ENCODE peak calls at places on chromosome 14, in five cellular contexts. E is neural progenitor cell, G is PC-3, D is HCT116, T is MM.1S. S is an unnamed sample.

GRCh38 chr14:68198713-68199464 is 379.3 kb downstream of the RAD51B start:
- DNase-seq in E (no peak), G (no peak), D (no peak), T (no peak), S (no peak)

GRCh38 chr14:55026793-55027560 is at the start of the genes SOCS4 and WDHD1:
- DNase-seq in E (peak; percentile 95), G (peak; percentile 99), D (peak; percentile 84), T (peak; percentile 84), S (peak; percentile 63)

GRCh38 chr14:106605548-106606448 is 1079.4 kb downstream of the TMEM121 start:
- DNase-seq in E (no peak), G (no peak), D (no peak), T (peak; percentile 76), S (no peak)

GRCh38 chr14:70239802-70240201 is 51.1 kb upstream of the SLC8A3 start:
- DNase-seq in E (no peak), G (no peak), D (no peak), T (no peak), S (no peak)

GRCh38 chr14:68682166-68683103 is 110.4 kb downstream of the ZFP36L1 start:
- DNase-seq in E (no peak), G (peak; percentile 95), D (no peak), T (no peak), S (no peak)

GRCh38 chr14:33435911-33436310 is 497.2 kb downstream of the NPAS3 start:
- DNase-seq in E (no peak), G (peak; percentile 94), D (no peak), T (no peak), S (no peak)

GRCh38 chr14:63964063-63964462 is 111.3 kb downstream of the SYNE2 start:
- DNase-seq in E (no peak), G (no peak), D (no peak), T (no peak), S (no peak)

GRCh38 chr14:77311217-77311616 is 9.5 kb downstream of the POMT2 start:
- DNase-seq in E (no peak), G (no peak), D (no peak), T (no peak), S (no peak)

GRCh38 chr14:92902726-92903125 is 20.2 kb upstream of the CHGA start:
- DNase-seq in E (peak; percentile 69), G (no peak), D (no peak), T (no peak), S (no peak)

GRCh38 chr14:96102071-96102856 is 63.1 kb downstream of the C14orf132 start:
- DNase-seq in E (no peak), G (no peak), D (no peak), T (no peak), S (no peak)

GRCh38 chr14:23653046-23653445 is 16.9 kb downstream of the DHRS2 start:
- DNase-seq in E (no peak), G (no peak), D (no peak), T (no peak), S (no peak)

GRCh38 chr14:60589442-60589841 is 59.8 kb downstream of the SIX1 start:
- DNase-seq in E (no peak), G (no peak), D (no peak), T (no peak), S (no peak)

GRCh38 chr14:55267816-55268215 is 3.4 kb upstream of the FBXO34 start:
- DNase-seq in E (no peak), G (no peak), D (no peak), T (no peak), S (no peak)

GRCh38 chr14:69839017-69839416 is 40.2 kb upstream of the SMOC1 start:
- DNase-seq in E (no peak), G (no peak), D (no peak), T (no peak), S (no peak)

GRCh38 chr14:69281450-69282169 is 21.7 kb downstream of the GALNT16 start:
- DNase-seq in E (no peak), G (no peak), D (no peak), T (no peak), S (no peak)

GRCh38 chr14:61438860-61439765 is 117.7 kb downstream of the PRKCH start:
- DNase-seq in E (peak; percentile 41), G (peak; percentile 96), D (no peak), T (no peak), S (no peak)

GRCh38 chr14:75389679-75390078 is 38.1 kb upstream of the JDP2 start:
- DNase-seq in E (no peak), G (peak; percentile 74), D (no peak), T (no peak), S (no peak)

GRCh38 chr14:70755655-70756054 is 53.7 kb downstream of the MAP3K9 start:
- DNase-seq in E (no peak), G (peak; percentile 17), D (no peak), T (no peak), S (peak; percentile 75)

GRCh38 chr14:89384023-89384422 is 33.0 kb downstream of the FOXN3 start:
- DNase-seq in E (no peak), G (no peak), D (no peak), T (no peak), S (no peak)

GRCh38 chr14:87467578-87467977 is 525.4 kb downstream of the GALC start:
- DNase-seq in E (no peak), G (no peak), D (no peak), T (no peak), S (no peak)

GRCh38 chr14:90513151-90514014 is 116.6 kb downstream of the CALM1 start:
- DNase-seq in E (peak; percentile 71), G (peak; percentile 90), D (no peak), T (no peak), S (no peak)

GRCh38 chr14:64337901-64338615 is 43.9 kb upstream of the ESR2 start:
- DNase-seq in E (peak; percentile 91), G (peak; percentile 71), D (no peak), T (peak; percentile 19), S (no peak)

GRCh38 chr14:77128414-77128891 is 13.1 kb downstream of the ZDHHC22 start:
- DNase-seq in E (no peak), G (peak; percentile 88), D (peak; percentile 98), T (no peak), S (no peak)

GRCh38 chr14:90717916-90718315 is 98.3 kb downstream of the TTC7B start:
- DNase-seq in E (no peak), G (no peak), D (no peak), T (no peak), S (no peak)

GRCh38 chr14:31966896-31967668 is 110.0 kb upstream of the ARHGAP5 start:
- DNase-seq in E (no peak), G (no peak), D (no peak), T (no peak), S (no peak)
- H3K27ac ChIP-seq in E (no peak overlapping the region), G (no peak overlapping the region), D (no peak overlapping the region), T (no peak overlapping the region), S (no peak overlapping the region)

GRCh38 chr14:94464290-94464689 is 11.7 kb upstream of the SERPINA11 start:
- DNase-seq in E (no peak), G (no peak), D (no peak), T (no peak), S (no peak)
- TF ChIP-seq EZH2 in E (no peak), G (no peak), D (no peak), T (no peak), S (no peak)

GRCh38 chr14:103541944-103542544 is 13.0 kb downstream of the TRMT61A start:
- DNase-seq in E (peak; percentile 65), G (no peak), D (no peak), T (no peak), S (no peak)

GRCh38 chr14:103542545-103543088 is 13.6 kb downstream of the TRMT61A start:
- DNase-seq in E (peak; percentile 97), G (no peak), D (no peak), T (no peak), S (no peak)

GRCh38 chr14:103541494-103541943 is 12.5 kb downstream of the TRMT61A start:
- DNase-seq in E (no peak), G (no peak), D (no peak), T (no peak), S (no peak)

GRCh38 chr14:103539056-103539825 is 10.2 kb downstream of the TRMT61A start:
- DNase-seq in E (no peak), G (peak; percentile 34), D (no peak), T (no peak), S (no peak)

DNA sequence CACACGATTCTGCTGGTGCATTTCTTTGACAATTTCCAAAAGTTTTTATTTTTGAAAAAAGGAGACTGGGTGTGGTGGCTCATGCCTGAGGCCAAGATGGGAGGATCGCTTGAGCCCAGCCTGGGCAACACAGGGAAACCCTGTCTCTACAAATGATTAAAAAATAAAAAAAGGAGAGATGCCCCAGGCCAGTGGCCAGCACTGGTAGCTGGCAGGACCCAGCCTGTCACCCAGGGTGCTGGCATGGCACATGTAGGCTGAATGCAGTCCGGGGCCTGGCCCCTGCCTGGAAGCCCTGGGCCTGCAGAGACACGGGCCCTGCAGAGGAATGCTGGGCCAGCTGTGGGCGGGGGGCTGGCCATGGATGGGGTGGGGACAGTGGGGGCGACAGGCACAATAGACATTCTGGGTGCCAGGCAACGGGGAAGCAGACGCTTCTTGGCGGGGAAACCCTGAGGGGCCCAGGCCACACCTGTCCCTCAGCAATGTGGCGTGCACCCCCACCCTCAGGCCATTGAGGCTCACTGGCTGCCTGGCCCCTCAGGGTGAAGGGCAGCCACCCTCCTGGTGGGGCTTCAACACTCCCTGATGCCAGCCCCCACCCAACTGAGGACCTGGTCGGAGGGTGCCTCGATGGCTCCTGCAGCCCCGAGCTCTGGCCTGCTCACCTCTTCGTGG is 12.0 kb downstream of the TRMT61A start:
- DNase-seq in E (no peak), G (no peak), D (no peak), T (no peak), S (peak; percentile 53)
- H3K4me1 ChIP-seq in E (peaks cover 45% of the 10 kb centered on the region), G (peaks cover 47% of the 10 kb centered on the region), D (peaks cover 54% of the 10 kb centered on the region), T (no peaks in the 10 kb centered on the region), S (peaks cover 31% of the 10 kb centered on the region)

GRCh38 chr14:83799230-83799629 is 1730.7 kb upstream of the FLRT2 start:
- DNase-seq in E (no peak), G (no peak), D (no peak), T (no peak), S (no peak)
- H3K27ac ChIP-seq in E (no peak overlapping the region), G (no peak overlapping the region), D (no peak overlapping the region), T (no peak overlapping the region), S (no peak overlapping the region)

DNA sequence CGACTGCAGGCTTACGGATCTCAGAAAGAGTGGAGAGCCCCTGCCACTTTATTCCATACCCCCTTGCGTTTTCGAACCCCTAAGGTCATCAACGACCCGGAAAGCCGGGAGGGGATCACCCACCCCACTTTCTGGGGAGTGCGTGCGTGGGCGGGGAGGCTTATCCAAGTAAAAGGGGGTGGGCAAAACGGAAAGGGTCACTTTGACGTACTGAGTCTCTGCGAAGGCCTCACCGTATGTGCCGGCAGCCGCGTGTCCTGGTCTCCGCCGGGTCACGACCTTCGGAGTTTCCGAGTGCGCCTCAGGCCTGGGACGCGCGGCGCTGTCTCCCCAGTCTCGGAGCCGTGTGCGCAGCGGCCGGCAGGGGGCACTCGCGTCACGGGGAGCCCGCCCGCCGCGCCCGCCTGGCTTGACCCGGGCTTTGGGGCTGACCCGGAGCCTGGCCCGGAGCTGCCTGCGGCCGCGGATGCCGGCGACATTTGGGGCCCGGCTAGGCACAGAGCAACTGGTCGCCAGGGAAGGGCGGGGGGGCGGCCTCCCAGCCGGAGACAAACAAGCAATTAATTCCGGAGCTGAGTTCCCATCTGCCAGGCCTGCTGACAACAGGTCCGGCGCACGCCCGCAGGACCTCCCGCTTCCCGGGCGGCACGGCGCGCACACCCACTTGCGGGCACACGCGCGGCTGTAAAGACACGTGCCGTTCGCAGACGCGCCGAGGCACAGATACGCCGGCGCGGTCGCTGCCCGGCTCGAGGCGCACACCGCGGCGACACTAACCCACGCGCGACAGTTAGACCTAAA is 890 bp upstream of the KIF26A start:
- DNase-seq in E (peak; percentile 92), G (peak; percentile 56), D (no peak), T (peak; percentile 19), S (no peak)
- TF ChIP-seq EZH2 in E (peak; percentile 16), G (no peak), D (no peak), T (no peak), S (no peak)

GRCh38 chr14:22491683-22492483 is 97.1 kb downstream of the DAD1 start:
- DNase-seq in E (no peak), G (no peak), D (no peak), T (no peak), S (no peak)
- H3K4me1 ChIP-seq in E (peaks cover 11% of the 10 kb centered on the region), G (no peaks in the 10 kb centered on the region), D (no peaks in the 10 kb centered on the region), T (no peaks in the 10 kb centered on the region), S (peaks cover 20% of the 10 kb centered on the region)